ENCODE peak calls at places on chromosomes 1 and 21, in four cellular contexts. One of them, this sample, is unnamed.

GRCh38 chr1:119254067-119254720 is 113.7 kb upstream of the WARS2 start:
- DNase-seq in HepG2: no peak
- DNase-seq in K562: no peak
- DNase-seq in HCT116: no peak
- DNase-seq in this sample: no peak

GRCh38 chr1:12591267-12591938 is 26.6 kb downstream of the DHRS3 start:
- DNase-seq in HepG2: no peak
- DNase-seq in K562: no peak
- DNase-seq in HCT116: no peak
- DNase-seq in this sample: no peak

GRCh38 chr1:209375681-209376360 is 207.7 kb upstream of the CAMK1G start:
- DNase-seq in HepG2: no peak
- DNase-seq in K562: no peak
- DNase-seq in HCT116: no peak
- DNase-seq in this sample: no peak

GRCh38 chr1:201251851-201252430 is 31.4 kb upstream of the PKP1 start:
- DNase-seq in HepG2: no peak
- DNase-seq in K562: no peak
- DNase-seq in HCT116: no peak
- DNase-seq in this sample: no peak

GRCh38 chr21:46205121-46205520 is 20.9 kb upstream of the SPATC1L start:
- DNase-seq in HepG2: no peak
- DNase-seq in HCT116: no peak
- DNase-seq in K562: no peak
- DNase-seq in this sample: no peak

GRCh38 chr1:221429262-221429661 is 312.6 kb downstream of the DUSP10 start:
- DNase-seq in HepG2: no peak
- DNase-seq in HCT116: no peak
- DNase-seq in K562: no peak
- DNase-seq in this sample: no peak

GRCh38 chr1:116722016-116722838 is 32.0 kb upstream of the CD2 start:
- DNase-seq in K562: no peak
- DNase-seq in HCT116: no peak
- DNase-seq in HepG2: no peak
- DNase-seq in this sample: no peak

GRCh38 chr1:184597652-184598357 is 156.9 kb downstream of the EDEM3 start:
- DNase-seq in HCT116: no peak
- DNase-seq in K562: no peak
- DNase-seq in HepG2: no peak
- DNase-seq in this sample: no peak

GRCh38 chr1:18978706-18979105 is 22.2 kb upstream of the IFFO2 start:
- DNase-seq in HCT116: no peak
- DNase-seq in K562: no peak
- DNase-seq in HepG2: no peak
- DNase-seq in this sample: no peak

GRCh38 chr1:220893701-220894024 is 14.4 kb downstream of the HLX start:
- DNase-seq in HepG2: no peak
- DNase-seq in K562: no peak
- DNase-seq in HCT116: no peak
- DNase-seq in this sample: no peak

GRCh38 chr21:25457411-25457810 is 149.9 kb downstream of the MRPL39 start:
- DNase-seq in HepG2: no peak
- DNase-seq in HCT116: no peak
- DNase-seq in K562: no peak
- DNase-seq in this sample: no peak

DNA sequence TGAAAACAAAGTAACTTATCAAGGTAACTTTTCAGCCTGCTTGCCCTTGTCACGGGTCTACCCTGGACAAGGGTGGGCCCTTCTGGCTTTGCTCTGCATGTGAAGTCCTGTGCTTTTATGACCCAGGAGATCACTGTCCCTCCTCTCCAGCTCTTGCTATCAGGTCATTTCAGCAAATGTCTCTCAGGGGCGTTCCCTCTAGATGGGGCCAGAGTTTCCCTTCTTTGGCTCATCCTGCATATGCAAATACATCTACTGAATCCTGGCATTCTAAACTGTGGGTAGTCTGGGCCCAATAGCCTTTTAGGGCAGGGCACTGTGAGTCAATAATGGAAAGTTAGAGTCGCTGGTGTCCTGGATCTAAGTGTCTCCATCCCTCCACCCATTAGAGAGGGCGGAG is 366.9 kb upstream of the USP24 start:
- DNase-seq in HCT116: no peak
- DNase-seq in K562: no peak
- DNase-seq in HepG2: no peak
- DNase-seq in this sample: no peak
- TF ChIP-seq SIN3A in HCT116: no peak
- TF ChIP-seq SIN3A in K562: no peak
- TF ChIP-seq SIN3A in HepG2: no peak
- TF ChIP-seq SIN3A in this sample: no peak

GRCh38 chr1:218480691-218481099 is 135.6 kb downstream of the TGFB2 start:
- DNase-seq in HCT116: no peak
- DNase-seq in K562: no peak
- DNase-seq in HepG2: peak
- DNase-seq in this sample: no peak
- TF ChIP-seq SIN3A in HCT116: no peak
- TF ChIP-seq SIN3A in K562: no peak
- TF ChIP-seq SIN3A in HepG2: no peak
- TF ChIP-seq SIN3A in this sample: no peak

DNA sequence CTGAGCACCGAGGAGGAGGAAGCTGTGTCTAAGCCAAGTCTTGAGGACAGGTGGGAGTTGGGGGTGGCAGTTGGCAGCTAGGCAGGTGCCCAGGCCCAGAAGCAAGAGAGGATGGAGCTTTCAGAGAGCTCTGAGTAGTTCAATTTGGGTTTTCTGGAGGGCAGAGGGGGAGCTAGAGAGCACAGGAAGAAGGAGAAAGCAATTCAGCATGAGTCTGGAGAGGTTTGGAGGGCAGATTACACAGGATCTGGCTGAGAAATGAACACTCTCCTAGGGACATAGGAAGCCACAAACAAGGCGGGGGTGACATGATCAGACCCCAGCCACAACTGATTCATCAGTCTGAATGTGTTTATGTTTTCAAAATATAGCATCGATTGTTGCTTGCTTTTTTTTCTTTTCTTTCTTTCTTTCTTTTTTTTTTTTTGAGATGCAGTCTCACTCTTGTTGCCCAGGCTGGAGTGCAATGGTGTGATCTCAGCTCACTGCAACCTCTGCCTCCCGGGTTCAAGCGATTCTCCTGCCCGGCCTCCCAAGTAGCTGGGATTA is 23.8 kb downstream of the PTPRF start:
- DNase-seq in HepG2: peak
- DNase-seq in HCT116: peak
- DNase-seq in K562: peak
- DNase-seq in this sample: no peak
- TF ChIP-seq SIN3A in HepG2: no peak
- TF ChIP-seq SIN3A in HCT116: no peak
- TF ChIP-seq SIN3A in K562: no peak
- TF ChIP-seq SIN3A in this sample: no peak

GRCh38 chr1:110636149-110636935 is 30.2 kb upstream of the KCNA2 start:
- DNase-seq in HCT116: no peak
- DNase-seq in K562: no peak
- DNase-seq in HepG2: no peak
- DNase-seq in this sample: no peak

GRCh38 chr1:110635434-110635833 is 29.3 kb upstream of the KCNA2 start:
- DNase-seq in HepG2: no peak
- DNase-seq in HCT116: no peak
- DNase-seq in K562: no peak
- DNase-seq in this sample: no peak

GRCh38 chr1:110633646-110634030 is 27.5 kb upstream of the KCNA2 start:
- DNase-seq in K562: no peak
- DNase-seq in HepG2: no peak
- DNase-seq in HCT116: no peak
- DNase-seq in this sample: no peak

GRCh38 chr1:110634086-110634454 is 27.9 kb upstream of the KCNA2 start:
- DNase-seq in K562: no peak
- DNase-seq in HCT116: no peak
- DNase-seq in HepG2: no peak
- DNase-seq in this sample: no peak

DNA sequence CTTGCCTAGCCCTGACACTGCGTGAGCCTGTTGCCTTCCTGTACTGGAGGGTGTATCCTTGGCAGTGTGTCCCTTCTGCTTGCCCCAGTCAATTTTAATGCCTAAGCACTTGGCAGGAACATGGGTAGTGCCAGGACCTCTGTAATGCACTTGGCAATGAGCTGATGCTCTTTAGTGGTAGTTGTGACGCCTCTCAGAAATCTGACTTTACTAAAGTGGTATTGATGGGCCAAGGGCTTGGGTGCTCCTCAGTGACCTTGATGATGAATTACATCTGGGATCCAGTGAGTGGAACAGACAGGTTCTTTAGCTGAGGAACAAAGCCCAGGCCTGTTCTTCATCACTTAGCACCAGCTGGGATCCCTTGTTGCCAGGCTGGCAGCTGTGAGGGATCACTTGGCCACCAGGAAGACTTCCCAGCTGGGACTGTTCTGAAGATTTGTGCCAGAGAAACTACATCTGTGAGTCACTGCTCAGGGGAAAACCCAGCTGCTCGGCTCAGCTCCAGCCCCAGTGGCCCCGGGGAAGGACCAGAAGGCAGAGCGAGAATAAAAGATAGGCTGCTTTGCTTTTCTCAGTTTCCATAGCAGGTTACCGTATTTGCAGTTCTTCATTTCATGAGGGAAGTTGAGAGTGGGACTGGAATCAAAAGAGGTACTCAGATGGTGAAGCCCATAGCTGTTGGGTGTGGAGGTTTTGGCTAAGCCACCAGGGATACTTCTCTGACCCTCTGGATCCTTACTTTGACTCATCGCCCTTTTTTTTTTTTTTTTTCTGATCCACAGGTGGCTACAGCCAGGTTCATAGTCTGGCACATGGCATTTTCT is 28.5 kb upstream of the KCNA2 start:
- DNase-seq in K562: no peak
- DNase-seq in HepG2: no peak
- DNase-seq in HCT116: no peak
- DNase-seq in this sample: no peak
- TF ChIP-seq SIN3A in K562: no peak
- TF ChIP-seq SIN3A in HepG2: no peak
- TF ChIP-seq SIN3A in HCT116: no peak
- TF ChIP-seq SIN3A in this sample: no peak

GRCh38 chr1:197464039-197464438 is 196.0 kb downstream of the CRB1 start:
- DNase-seq in K562: no peak
- DNase-seq in HCT116: no peak
- DNase-seq in HepG2: peak
- DNase-seq in this sample: no peak

GRCh38 chr1:197467881-197468280 is 199.8 kb downstream of the CRB1 start:
- DNase-seq in HepG2: no peak
- DNase-seq in HCT116: no peak
- DNase-seq in K562: no peak
- DNase-seq in this sample: no peak

GRCh38 chr1:197468581-197469175 is 200.6 kb downstream of the CRB1 start:
- DNase-seq in HepG2: no peak
- DNase-seq in HCT116: no peak
- DNase-seq in K562: no peak
- DNase-seq in this sample: no peak

GRCh38 chr1:197465528-197466205 is 197.6 kb downstream of the CRB1 start:
- DNase-seq in HepG2: no peak
- DNase-seq in K562: no peak
- DNase-seq in HCT116: no peak
- DNase-seq in this sample: no peak

GRCh38 chr1:197466813-197467212 is 198.8 kb downstream of the CRB1 start:
- DNase-seq in HepG2: no peak
- DNase-seq in K562: no peak
- DNase-seq in HCT116: no peak
- DNase-seq in this sample: no peak
- TF ChIP-seq SIN3A in HepG2: no peak
- TF ChIP-seq SIN3A in K562: no peak
- TF ChIP-seq SIN3A in HCT116: no peak
- TF ChIP-seq SIN3A in this sample: no peak

DNA sequence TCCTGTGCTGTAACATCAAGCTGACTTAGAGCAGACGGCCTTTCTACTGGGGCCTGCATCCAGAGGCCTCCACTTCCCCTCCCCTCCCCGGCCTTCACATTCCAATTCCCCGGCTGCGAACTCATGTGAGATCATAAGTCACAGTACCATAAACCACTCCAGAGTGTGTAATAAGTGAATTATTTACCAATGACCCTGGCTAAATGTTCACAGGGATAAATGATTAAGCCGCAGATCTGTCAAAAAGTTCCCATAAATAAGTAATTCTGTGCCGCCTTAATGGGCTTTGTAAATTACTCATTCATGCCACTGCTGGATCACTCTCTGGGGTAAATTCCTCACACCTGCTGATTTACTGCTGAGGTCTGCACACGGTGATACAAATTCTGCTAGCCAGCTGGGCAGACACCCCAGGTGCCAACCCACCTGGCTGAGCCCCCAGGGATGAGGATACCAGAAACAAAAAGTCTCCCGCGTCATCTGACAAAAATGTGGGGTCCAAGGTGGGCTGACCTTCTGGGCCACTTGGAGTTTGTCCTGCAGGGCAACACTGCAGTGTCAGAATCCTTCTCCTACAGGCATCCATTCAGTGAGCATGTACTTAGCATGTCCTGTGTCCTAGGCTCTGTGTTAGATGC is 27.3 kb upstream of the KIRREL1 start:
- DNase-seq in HCT116: no peak
- DNase-seq in K562: no peak
- DNase-seq in HepG2: peak
- DNase-seq in this sample: no peak
- TF ChIP-seq SIN3A in HCT116: no peak
- TF ChIP-seq SIN3A in K562: no peak
- TF ChIP-seq SIN3A in HepG2: no peak
- TF ChIP-seq SIN3A in this sample: no peak

GRCh38 chr1:156608036-156608674 is 6.9 kb upstream of the GPATCH4 start:
- DNase-seq in HepG2: peak
- DNase-seq in HCT116: peak
- DNase-seq in K562: peak
- DNase-seq in this sample: no peak

DNA sequence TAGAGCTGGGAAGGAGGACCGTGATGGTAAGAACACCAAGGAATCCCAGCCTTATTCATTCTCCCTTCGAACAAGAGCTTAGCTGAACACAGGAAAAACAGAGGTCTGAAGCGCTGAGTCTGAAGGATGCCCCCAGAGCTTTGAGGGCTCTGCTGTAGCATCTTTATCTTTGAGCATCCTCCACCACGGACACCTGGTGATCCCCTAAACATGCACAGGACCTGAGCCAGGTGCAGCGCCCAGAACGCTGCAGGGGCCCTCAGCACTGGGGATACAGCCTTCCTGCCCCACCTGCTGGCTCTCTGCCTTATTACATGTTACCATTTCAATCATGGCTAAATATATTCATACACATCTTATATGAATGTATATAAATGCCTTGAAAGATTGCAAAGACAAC is 7.7 kb upstream of the GPATCH4 start:
- DNase-seq in HepG2: no peak
- DNase-seq in HCT116: no peak
- DNase-seq in K562: peak
- DNase-seq in this sample: no peak
- TF ChIP-seq SIN3A in HepG2: no peak
- TF ChIP-seq SIN3A in HCT116: no peak
- TF ChIP-seq SIN3A in K562: no peak
- TF ChIP-seq SIN3A in this sample: no peak